ENCODE peak calls at places on chromosomes 7 and 10, in ten cellular contexts. One of them, this sample, is unnamed. For H3K4me1, the result is how much of the 10 kb centered on the place peaks cover.

GRCh38 chr10:75476569-75476968 is 45.1 kb downstream of the LRMDA start:
- DNase-seq in PC-3: no peak
- DNase-seq in tibial nerve: no peak
- DNase-seq in GM12878: no peak
- DNase-seq in K562: no peak
- DNase-seq in cardiac muscle cell: no peak
- DNase-seq in SK-N-SH: no peak
- DNase-seq in lower lobe of right lung: no peak
- DNase-seq in psoas muscle: no peak
- DNase-seq in lung: no peak
- DNase-seq in this sample: no peak

GRCh38 chr7:47688311-47689100 is 106.6 kb upstream of the TNS3 start:
- DNase-seq in PC-3: no peak
- DNase-seq in tibial nerve: no peak
- DNase-seq in GM12878: no peak
- DNase-seq in K562: no peak
- DNase-seq in cardiac muscle cell: no peak
- DNase-seq in SK-N-SH: no peak
- DNase-seq in lower lobe of right lung: no peak
- DNase-seq in psoas muscle: no peak
- DNase-seq in lung: no peak
- DNase-seq in this sample: no peak

GRCh38 chr7:102890292-102890970 is 22.4 kb upstream of the LRRC17 start:
- DNase-seq in PC-3: peak
- DNase-seq in tibial nerve: no peak
- DNase-seq in GM12878: no peak
- DNase-seq in K562: peak
- DNase-seq in cardiac muscle cell: peak
- DNase-seq in SK-N-SH: no peak
- DNase-seq in lower lobe of right lung: no peak
- DNase-seq in psoas muscle: no peak
- DNase-seq in lung: no peak
- DNase-seq in this sample: no peak

GRCh38 chr7:14457567-14458453 is 444.7 kb downstream of the DGKB start:
- DNase-seq in PC-3: peak
- DNase-seq in tibial nerve: peak
- DNase-seq in GM12878: no peak
- DNase-seq in K562: peak
- DNase-seq in cardiac muscle cell: peak
- DNase-seq in SK-N-SH: peak
- DNase-seq in lower lobe of right lung: peak
- DNase-seq in psoas muscle: peak
- DNase-seq in lung: peak
- DNase-seq in this sample: no peak

GRCh38 chr7:69109131-69109740 is 489.0 kb upstream of the AUTS2 start:
- DNase-seq in PC-3: no peak
- DNase-seq in tibial nerve: no peak
- DNase-seq in GM12878: no peak
- DNase-seq in K562: no peak
- DNase-seq in cardiac muscle cell: no peak
- DNase-seq in SK-N-SH: no peak
- DNase-seq in lower lobe of right lung: no peak
- DNase-seq in psoas muscle: no peak
- DNase-seq in lung: no peak
- DNase-seq in this sample: no peak

GRCh38 chr10:133123746-133124356 is 36.1 kb downstream of the ADGRA1 start:
- DNase-seq in PC-3: no peak
- DNase-seq in tibial nerve: no peak
- DNase-seq in GM12878: no peak
- DNase-seq in K562: no peak
- DNase-seq in cardiac muscle cell: no peak
- DNase-seq in SK-N-SH: no peak
- DNase-seq in lower lobe of right lung: peak
- DNase-seq in psoas muscle: peak
- DNase-seq in lung: no peak
- DNase-seq in this sample: no peak

GRCh38 chr10:16520900-16521299 is 779 bp downstream of the C1QL3 start:
- DNase-seq in PC-3: peak
- DNase-seq in tibial nerve: no peak
- DNase-seq in GM12878: no peak
- DNase-seq in K562: no peak
- DNase-seq in cardiac muscle cell: peak
- DNase-seq in SK-N-SH: peak
- DNase-seq in lower lobe of right lung: no peak
- DNase-seq in psoas muscle: no peak
- DNase-seq in lung: no peak
- DNase-seq in this sample: no peak

GRCh38 chr10:50275650-50276235 is 24.4 kb upstream of the ASAH2 start:
- DNase-seq in PC-3: peak
- DNase-seq in tibial nerve: peak
- DNase-seq in GM12878: peak
- DNase-seq in K562: peak
- DNase-seq in cardiac muscle cell: peak
- DNase-seq in SK-N-SH: peak
- DNase-seq in lower lobe of right lung: peak
- DNase-seq in psoas muscle: peak
- DNase-seq in lung: no peak
- DNase-seq in this sample: no peak

GRCh38 chr10:58925381-58925780 is 251.1 kb upstream of the PHYHIPL start:
- DNase-seq in PC-3: no peak
- DNase-seq in tibial nerve: no peak
- DNase-seq in GM12878: no peak
- DNase-seq in K562: no peak
- DNase-seq in cardiac muscle cell: no peak
- DNase-seq in SK-N-SH: no peak
- DNase-seq in lower lobe of right lung: no peak
- DNase-seq in psoas muscle: no peak
- DNase-seq in lung: no peak
- DNase-seq in this sample: no peak

GRCh38 chr7:1295776-1296726 is 63.4 kb downstream of the UNCX start:
- DNase-seq in PC-3: no peak
- DNase-seq in tibial nerve: no peak
- DNase-seq in GM12878: no peak
- DNase-seq in K562: no peak
- DNase-seq in cardiac muscle cell: no peak
- DNase-seq in SK-N-SH: peak
- DNase-seq in lower lobe of right lung: peak
- DNase-seq in psoas muscle: no peak
- DNase-seq in lung: no peak
- DNase-seq in this sample: no peak

DNA sequence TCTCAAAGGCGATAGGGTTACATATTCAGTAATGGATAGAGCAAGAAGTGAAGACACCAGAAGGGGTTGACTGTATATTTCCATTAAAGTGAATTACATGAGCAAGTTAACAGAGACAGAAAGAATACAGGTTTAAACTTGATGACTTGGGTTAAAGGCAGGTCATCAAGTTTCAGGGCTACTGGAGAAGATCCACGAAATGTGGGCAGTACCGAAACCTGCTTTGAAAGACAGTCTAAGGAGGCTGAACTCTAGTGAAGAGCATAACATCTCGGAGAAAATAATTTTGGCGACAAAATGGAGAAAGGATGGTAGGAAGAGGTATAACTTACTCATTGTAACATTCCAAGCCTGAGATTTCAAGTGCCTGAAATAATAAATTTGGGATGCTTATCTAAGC is 26.6 kb upstream of the PLXDC2 start:
- DNase-seq in PC-3: no peak
- DNase-seq in tibial nerve: no peak
- DNase-seq in GM12878: no peak
- DNase-seq in K562: no peak
- DNase-seq in cardiac muscle cell: no peak
- DNase-seq in SK-N-SH: no peak
- DNase-seq in lower lobe of right lung: no peak
- DNase-seq in psoas muscle: no peak
- DNase-seq in lung: no peak
- DNase-seq in this sample: no peak
- H3K4me3 ChIP-seq in PC-3: no peak
- H3K4me3 ChIP-seq in tibial nerve: no peak
- H3K4me3 ChIP-seq in GM12878: no peak
- H3K4me3 ChIP-seq in K562: no peak
- H3K4me3 ChIP-seq in cardiac muscle cell: no peak
- H3K4me3 ChIP-seq in SK-N-SH: no peak
- H3K4me3 ChIP-seq in lower lobe of right lung: no peak
- H3K4me3 ChIP-seq in psoas muscle: no peak
- H3K4me3 ChIP-seq in lung: no peak
- H3K4me3 ChIP-seq in this sample: no peak

DNA sequence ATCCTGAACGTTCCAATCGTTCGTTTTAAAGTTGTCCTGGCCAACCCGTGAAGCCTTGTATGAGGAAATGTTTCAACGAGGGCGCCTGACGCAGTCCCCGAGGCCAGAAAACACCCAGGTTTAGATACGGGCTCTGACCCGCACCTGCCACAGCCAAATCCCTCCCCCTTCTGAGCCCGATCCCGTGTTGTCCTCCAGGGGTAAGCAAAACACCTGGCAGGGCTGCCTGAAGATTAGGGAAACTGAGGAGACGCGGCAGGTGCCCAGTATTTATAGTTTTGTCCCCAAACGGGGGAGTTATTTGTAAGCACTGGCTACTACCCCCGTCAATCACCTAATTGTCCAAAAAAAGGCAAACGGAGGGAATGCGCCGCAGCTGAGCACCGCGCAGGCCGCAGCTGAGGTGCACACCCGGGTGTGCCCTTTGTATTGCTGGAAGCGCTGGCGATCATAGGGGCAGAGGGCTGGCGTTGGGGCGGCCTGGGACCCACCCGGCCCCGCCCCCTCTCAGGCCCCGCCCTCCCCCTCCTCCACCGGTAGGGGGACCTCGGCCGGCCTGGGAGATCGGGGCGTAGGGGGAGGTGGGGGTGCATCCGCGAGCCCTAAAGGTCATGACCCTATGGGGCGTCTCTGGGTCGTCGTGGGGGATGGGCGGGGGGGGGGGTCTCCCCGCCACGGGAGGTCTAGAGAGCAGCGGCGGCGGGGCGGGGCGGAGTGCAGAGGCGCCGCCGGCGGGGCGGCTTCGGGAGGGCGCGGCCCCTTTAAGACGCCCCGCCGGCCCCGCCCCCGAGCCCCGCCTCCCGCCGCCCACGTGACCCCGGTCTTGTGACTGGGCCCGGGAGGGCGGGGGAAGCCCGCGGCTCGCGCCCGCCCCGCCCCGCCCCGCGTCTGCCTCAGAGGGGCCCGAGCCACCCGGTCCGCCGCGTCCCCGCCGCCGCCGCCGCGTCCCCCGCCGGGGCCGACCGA is at the start of gene BRI3:
- DNase-seq in PC-3: peak
- DNase-seq in tibial nerve: peak
- DNase-seq in GM12878: peak
- DNase-seq in K562: peak
- DNase-seq in cardiac muscle cell: peak
- DNase-seq in SK-N-SH: peak
- DNase-seq in lower lobe of right lung: peak
- DNase-seq in psoas muscle: peak
- DNase-seq in lung: peak
- DNase-seq in this sample: peak
- TF ChIP-seq CTCF in PC-3: no peak
- TF ChIP-seq CTCF in tibial nerve: no peak
- TF ChIP-seq CTCF in GM12878: no peak
- TF ChIP-seq CTCF in K562: no peak
- TF ChIP-seq CTCF in cardiac muscle cell: no peak
- TF ChIP-seq CTCF in SK-N-SH: no peak
- TF ChIP-seq CTCF in lower lobe of right lung: no peak
- TF ChIP-seq CTCF in psoas muscle: peak
- TF ChIP-seq CTCF in lung: no peak
- TF ChIP-seq CTCF in this sample: no peak

GRCh38 chr7:92621026-92621540 is 30.9 kb upstream of the FAM133B start:
- DNase-seq in PC-3: peak
- DNase-seq in tibial nerve: peak
- DNase-seq in GM12878: peak
- DNase-seq in K562: peak
- DNase-seq in cardiac muscle cell: peak
- DNase-seq in SK-N-SH: peak
- DNase-seq in lower lobe of right lung: no peak
- DNase-seq in psoas muscle: peak
- DNase-seq in lung: peak
- DNase-seq in this sample: no peak

GRCh38 chr7:92623544-92623943 is 33.4 kb upstream of the FAM133B start:
- DNase-seq in PC-3: no peak
- DNase-seq in tibial nerve: no peak
- DNase-seq in GM12878: no peak
- DNase-seq in K562: no peak
- DNase-seq in cardiac muscle cell: no peak
- DNase-seq in SK-N-SH: no peak
- DNase-seq in lower lobe of right lung: no peak
- DNase-seq in psoas muscle: no peak
- DNase-seq in lung: no peak
- DNase-seq in this sample: no peak

GRCh38 chr7:92622680-92623079 is 32.5 kb upstream of the FAM133B start:
- DNase-seq in PC-3: no peak
- DNase-seq in tibial nerve: no peak
- DNase-seq in GM12878: no peak
- DNase-seq in K562: no peak
- DNase-seq in cardiac muscle cell: no peak
- DNase-seq in SK-N-SH: no peak
- DNase-seq in lower lobe of right lung: no peak
- DNase-seq in psoas muscle: no peak
- DNase-seq in lung: no peak
- DNase-seq in this sample: no peak

GRCh38 chr7:92624298-92624996 is 34.3 kb upstream of the FAM133B start:
- DNase-seq in PC-3: no peak
- DNase-seq in tibial nerve: no peak
- DNase-seq in GM12878: no peak
- DNase-seq in K562: no peak
- DNase-seq in cardiac muscle cell: no peak
- DNase-seq in SK-N-SH: no peak
- DNase-seq in lower lobe of right lung: no peak
- DNase-seq in psoas muscle: no peak
- DNase-seq in lung: no peak
- DNase-seq in this sample: no peak

GRCh38 chr7:92621641-92622429 is 31.6 kb upstream of the FAM133B start:
- DNase-seq in PC-3: no peak
- DNase-seq in tibial nerve: no peak
- DNase-seq in GM12878: peak
- DNase-seq in K562: no peak
- DNase-seq in cardiac muscle cell: no peak
- DNase-seq in SK-N-SH: no peak
- DNase-seq in lower lobe of right lung: no peak
- DNase-seq in psoas muscle: no peak
- DNase-seq in lung: no peak
- DNase-seq in this sample: no peak
- H3K4me1 ChIP-seq in PC-3: under half
- H3K4me1 ChIP-seq in tibial nerve: under half
- H3K4me1 ChIP-seq in GM12878: under half
- H3K4me1 ChIP-seq in K562: under half
- H3K4me1 ChIP-seq in cardiac muscle cell: under half
- H3K4me1 ChIP-seq in SK-N-SH: under half
- H3K4me1 ChIP-seq in lower lobe of right lung: under half
- H3K4me1 ChIP-seq in psoas muscle: under half
- H3K4me1 ChIP-seq in lung: under half
- H3K4me1 ChIP-seq in this sample: under half

DNA sequence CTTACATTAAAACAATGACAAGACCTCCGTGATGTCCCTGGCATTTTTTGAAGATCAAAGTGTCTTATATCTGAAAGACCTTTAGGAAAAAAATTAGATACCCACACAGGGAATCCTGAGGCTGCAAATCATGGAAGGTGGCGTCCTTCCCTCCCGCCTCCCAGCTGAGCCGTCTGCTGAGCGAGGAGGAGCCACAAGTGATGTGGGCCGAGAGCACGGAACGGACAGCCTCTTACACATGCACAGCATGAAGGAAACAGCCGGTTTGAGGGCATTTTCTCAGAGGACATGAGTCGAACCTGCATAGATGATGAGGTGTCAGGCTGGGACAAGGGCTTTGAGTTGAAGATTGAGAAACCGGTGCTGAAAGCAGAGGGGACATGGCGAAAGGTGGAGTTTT is 163.3 kb downstream of the ADARB2 start:
- DNase-seq in PC-3: no peak
- DNase-seq in tibial nerve: no peak
- DNase-seq in GM12878: no peak
- DNase-seq in K562: no peak
- DNase-seq in cardiac muscle cell: no peak
- DNase-seq in SK-N-SH: no peak
- DNase-seq in lower lobe of right lung: no peak
- DNase-seq in psoas muscle: no peak
- DNase-seq in lung: no peak
- DNase-seq in this sample: no peak
- H3K4me3 ChIP-seq in PC-3: no peak
- H3K4me3 ChIP-seq in tibial nerve: no peak
- H3K4me3 ChIP-seq in GM12878: no peak
- H3K4me3 ChIP-seq in K562: no peak
- H3K4me3 ChIP-seq in cardiac muscle cell: no peak
- H3K4me3 ChIP-seq in SK-N-SH: no peak
- H3K4me3 ChIP-seq in lower lobe of right lung: no peak
- H3K4me3 ChIP-seq in psoas muscle: no peak
- H3K4me3 ChIP-seq in lung: no peak
- H3K4me3 ChIP-seq in this sample: no peak